ENCODE peak calls at places on chromosomes 4 and X, in nine cellular contexts. B is NCI-H774; Y is neural progenitor cell; S is NCI-H1105; V is IMR-90; E is aorta; K is effector CD4-positive, alpha-beta T cell; O is fibroblast of lung; L is adrenal gland. D is an unnamed sample.

GRCh38 chr4:71380721-71381120 is 41.9 kb downstream of the SLC4A4 start:
- DNase-seq in B (no peak), Y (no peak), S (no peak), V (peak; percentile 79), E (no peak), K (no peak), O (peak; percentile 67), L (no peak), D (no peak)

GRCh38 chrX:9785944-9786741 is at the start of gene SHROOM2:
- DNase-seq in B (no peak), Y (peak; percentile 73), S (peak; percentile 36), V (no peak), E (no peak), K (no peak), O (no peak), L (peak; percentile 26), D (peak; percentile 60)

GRCh38 chr4:2259541-2260267 is 2.2 kb downstream of the MXD4 start:
- DNase-seq in B (no peak), Y (no peak), S (no peak), V (no peak), E (peak; percentile 66), K (no peak), O (no peak), L (peak; percentile 6), D (no peak)

GRCh38 chrX:24333371-24333770 is 19.5 kb upstream of the SUPT20HL2 start:
- DNase-seq in B (no peak), Y (no peak), S (no peak), V (no peak), E (no peak), K (no peak), O (peak; percentile 24), L (no peak), D (no peak)

GRCh38 chr4:150950657-150951056 is 64.4 kb downstream of the LRBA start:
- DNase-seq in B (no peak), Y (no peak), S (no peak), V (no peak), E (no peak), K (no peak), O (peak; percentile 27), L (no peak), D (no peak)

GRCh38 chr4:128477540-128477939 is 189.9 kb upstream of the PGRMC2 start:
- DNase-seq in B (no peak), Y (no peak), S (no peak), V (no peak), E (no peak), K (no peak), O (no peak), L (no peak), D (no peak)

GRCh38 chr4:168815373-168816345 is 194.4 kb downstream of the CBR4 start:
- DNase-seq in B (no peak), Y (peak; percentile 68), S (no peak), V (peak; percentile 87), E (no peak), K (no peak), O (peak; percentile 86), L (no peak), D (peak; percentile 58)

GRCh38 chrX:96480081-96480480 is 204.6 kb upstream of the DIAPH2 start:
- DNase-seq in B (no peak), Y (no peak), S (no peak), V (peak; percentile 79), E (no peak), K (no peak), O (peak; percentile 48), L (no peak), D (no peak)

GRCh38 chr4:177005801-177006230 is 213.1 kb upstream of the VEGFC start:
- DNase-seq in B (no peak), Y (no peak), S (no peak), V (peak; percentile 84), E (no peak), K (no peak), O (peak; percentile 93), L (no peak), D (no peak)

GRCh38 chrX:48083212-48083611 is 11.8 kb upstream of the ZNF630 start:
- DNase-seq in B (no peak), Y (peak; percentile 54), S (peak; percentile 15), V (peak; percentile 34), E (no peak), K (peak; percentile 5), O (peak; percentile 29), L (peak; percentile 28), D (peak; percentile 70)

GRCh38 chrX:84320606-84321005 is 132.6 kb upstream of the RPS6KA6 start:
- DNase-seq in B (no peak), Y (no peak), S (no peak), V (peak; percentile 2), E (no peak), K (no peak), O (peak; percentile 57), L (no peak), D (no peak)

GRCh38 chrX:76428243-76429130 is 977 bp downstream of the MAGEE1 start:
- DNase-seq in B (no peak), Y (peak; percentile 10), S (peak; percentile 12), V (no peak), E (peak; percentile 74), K (peak; percentile 38), O (no peak), L (peak; percentile 10), D (peak; percentile 34)

GRCh38 chr4:130147618-130148017 is 1051.7 kb downstream of the C4orf33 start:
- DNase-seq in B (no peak), Y (peak; percentile 49), S (no peak), V (no peak), E (no peak), K (no peak), O (no peak), L (no peak), D (no peak)

GRCh38 chr4:109547394-109547793 is 12.7 kb upstream of the MCUB start:
- DNase-seq in B (no peak), Y (peak; percentile 6), S (no peak), V (peak; percentile 22), E (no peak), K (no peak), O (no peak), L (no peak), D (no peak)

GRCh38 chr4:128525387-128525786 is 237.8 kb upstream of the PGRMC2 start:
- DNase-seq in B (no peak), Y (no peak), S (no peak), V (peak; percentile 49), E (no peak), K (no peak), O (peak; percentile 78), L (no peak), D (no peak)

GRCh38 chrX:91434351-91435168 is at the start of gene PABPC5:
- DNase-seq in B (peak; percentile 60), Y (peak; percentile 88), S (peak; percentile 51), V (peak; percentile 82), E (peak; percentile 92), K (no peak), O (peak; percentile 86), L (peak; percentile 91), D (peak; percentile 92)

GRCh38 chr4:177051473-177052060 is 258.1 kb upstream of the NEIL3 start:
- DNase-seq in B (no peak), Y (peak; percentile 80), S (peak; percentile 1), V (peak; percentile 9), E (no peak), K (no peak), O (no peak), L (no peak), D (peak; percentile 45)

GRCh38 chr4:1379351-1379781 is 26.9 kb downstream of the NKX1-1 start:
- DNase-seq in B (no peak), Y (no peak), S (no peak), V (no peak), E (peak; percentile 72), K (no peak), O (no peak), L (peak; percentile 3), D (no peak)

GRCh38 chr4:61462451-61463326 is 262.6 kb downstream of the ADGRL3 start:
- DNase-seq in B (no peak), Y (no peak), S (no peak), V (peak; percentile 52), E (no peak), K (no peak), O (peak; percentile 86), L (peak; percentile 18), D (no peak)

D was measured in left kidney.